ENCODE peak calls at places on chromosomes 16 and 17, in four cellular contexts. B is AG10803, Q is choroid plexus epithelial cell, J is fibroblast of mammary gland. F is an unnamed sample.

GRCh38 chr17:8122923-8123694 is 797 bp downstream of the HES7 start:
- DNase-seq in J (no peak), Q (no peak), B (peak), F (peak)

GRCh38 chr17:39591958-39592954 is 15.5 kb downstream of the NEUROD2 start:
- DNase-seq in Q (peak), B (peak), J (peak), F (peak)

GRCh38 chr16:1002399-1003161 is 21.0 kb downstream of the SOX8 start:
- DNase-seq in Q (peak), B (peak), J (peak), F (peak)

GRCh38 chr17:17812211-17813054 is 24.4 kb downstream of the SREBF1 start:
- DNase-seq in Q (peak), J (peak), B (peak), F (peak)

GRCh38 chr17:27754549-27754948 is 45.8 kb downstream of the NOS2 start:
- DNase-seq in B (no peak), Q (no peak), J (no peak), F (no peak)

GRCh38 chr17:63752707-63753106 is 11.1 kb upstream of the STRADA start:
- DNase-seq in Q (no peak), J (no peak), B (no peak), F (no peak)

GRCh38 chr16:51500306-51500705 is 349.2 kb upstream of the SALL1 start:
- DNase-seq in J (peak), Q (peak), B (peak), F (peak)

GRCh38 chr16:2904100-2904921 is 7.4 kb upstream of the FLYWCH1 start:
- DNase-seq in B (peak), J (peak), Q (peak), F (peak)

GRCh38 chr16:61382435-61382834 is 653.8 kb downstream of the CDH8 start:
- DNase-seq in B (no peak), J (no peak), Q (no peak), F (no peak)

GRCh38 chr17:75843577-75844529 is at the start of gene UNC13D:
- DNase-seq in B (no peak), Q (no peak), J (no peak), F (peak)

GRCh38 chr16:49282690-49283375 is 1.2 kb upstream of the CBLN1 start:
- DNase-seq in B (no peak), Q (no peak), J (no peak), F (no peak)

GRCh38 chr17:31274252-31274651 is 22.8 kb downstream of the OMG start:
- DNase-seq in J (peak), Q (peak), B (peak), F (peak)

GRCh38 chr16:62408760-62409159 is 372.5 kb upstream of the CDH8 start:
- DNase-seq in Q (no peak), J (no peak), B (no peak), F (no peak)

GRCh38 chr16:28473714-28474265 is 1.7 kb upstream of the NPIPB7 start:
- DNase-seq in J (peak), B (no peak), Q (no peak), F (no peak)

GRCh38 chr16:85718682-85719081 is 29.9 kb upstream of the GINS2 start:
- DNase-seq in Q (peak), B (no peak), J (no peak), F (peak)

GRCh38 chr16:49590166-49590871 is 216.7 kb downstream of the C16orf78 start:
- DNase-seq in B (no peak), J (no peak), Q (no peak), F (no peak)

GRCh38 chr16:27681681-27682080 is 131.7 kb downstream of the KATNIP start:
- DNase-seq in Q (no peak), B (no peak), J (no peak), F (no peak)

GRCh38 chr16:74607310-74607966 is 524 bp upstream of the GLG1 start:
- DNase-seq in B (no peak), Q (no peak), J (no peak), F (no peak)

GRCh38 chr17:67974598-67975066 is 21.6 kb downstream of the C17orf58 start:
- DNase-seq in J (no peak), B (no peak), Q (no peak), F (no peak)

GRCh38 chr16:88479795-88480760 is 27.0 kb downstream of the ZFPM1 start:
- DNase-seq in Q (no peak), J (no peak), B (no peak), F (no peak)

GRCh38 chr17:22374741-22375140 is 682.4 kb downstream of the KCNJ18 start:
- DNase-seq in J (no peak), B (no peak), Q (no peak), F (no peak)

GRCh38 chr16:73956592-73957495 is 339.8 kb upstream of the PSMD7 start:
- DNase-seq in Q (peak), J (peak), B (peak), F (peak)

GRCh38 chr16:86824751-86825310 is 246.5 kb downstream of the FOXL1 start:
- DNase-seq in B (no peak), Q (peak), J (peak), F (peak)

GRCh38 chr16:19765860-19766553 is 47.9 kb downstream of the IQCK start:
- DNase-seq in B (no peak), J (no peak), Q (no peak), F (no peak)

GRCh38 chr16:35862242-35862641 is 2402.8 kb downstream of the TP53TG3F start:
- DNase-seq in Q (no peak), J (no peak), B (no peak), F (no peak)

GRCh38 chr17:44902135-44902760 is 3.0 kb upstream of the EFTUD2 start:
- DNase-seq in B (no peak), J (no peak), Q (no peak), F (no peak)

GRCh38 chr16:30366511-30366910 is 3.8 kb downstream of the TBC1D10B start:
- DNase-seq in J (no peak), B (no peak), Q (no peak), F (no peak)

GRCh38 chr16:28264656-28265055 is 27.7 kb upstream of the SBK1 start:
- DNase-seq in Q (peak), J (peak), B (peak), F (peak)

GRCh38 chr17:44757918-44758413 is 822 bp upstream of the ADAM11 start:
- DNase-seq in J (no peak), B (no peak), Q (no peak), F (no peak)

GRCh38 chr16:2960183-2961010 is 3.7 kb upstream of the KREMEN2 start:
- DNase-seq in Q (no peak), J (no peak), B (no peak), F (no peak)

GRCh38 chr16:80628254-80628653 is 87.5 kb downstream of the DYNLRB2 start:
- DNase-seq in B (no peak), J (no peak), Q (no peak), F (no peak)

GRCh38 chr16:11768850-11769249 is 26.2 kb upstream of the TXNDC11 start:
- DNase-seq in J (no peak), Q (no peak), B (no peak), F (no peak)

GRCh38 chr16:11779074-11779473 is 18.0 kb downstream of the ZC3H7A start:
- DNase-seq in Q (no peak), B (no peak), J (no peak), F (no peak)

DNA sequence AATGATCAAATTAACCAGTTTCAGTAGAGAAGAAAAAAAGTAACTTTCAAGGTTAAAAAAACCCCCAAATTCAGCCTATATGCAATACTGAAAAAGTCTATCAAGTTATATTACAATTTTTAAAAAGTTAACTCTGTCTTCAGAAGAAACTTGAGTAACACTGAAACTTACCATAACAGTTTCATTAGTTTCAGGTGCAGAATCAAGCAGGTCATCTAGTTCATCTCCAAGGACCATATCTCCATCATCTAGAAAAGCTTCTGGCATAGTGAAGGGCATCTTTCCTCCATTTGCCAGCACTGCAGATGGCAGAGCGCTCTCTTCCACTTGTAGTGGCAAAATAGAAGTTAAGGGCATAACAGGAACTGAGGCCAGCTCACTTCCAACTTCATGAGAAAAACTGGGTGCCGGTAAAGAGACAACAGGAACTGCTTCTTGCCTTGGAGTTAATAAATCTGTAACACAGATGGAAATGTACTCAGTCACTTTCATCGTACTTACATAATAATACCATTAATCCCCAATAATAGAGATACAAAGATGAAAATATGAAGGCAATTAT is 22.9 kb downstream of the ZC3H7A start:
- DNase-seq in J (no peak), B (no peak), Q (no peak), F (no peak)
- TF ChIP-seq CTCF in J (no peak), B (no peak), Q (no peak), F (no peak)

GRCh38 chr17:42613699-42614295 is 4.3 kb downstream of the TUBG1 start:
- DNase-seq in Q (no peak), B (no peak), J (no peak), F (no peak)
- TF ChIP-seq CTCF in Q (no peak), B (no peak), J (no peak), F (no peak)

GRCh38 chr17:73648543-73648820 is 4.2 kb upstream of the SDK2 start:
- DNase-seq in B (no peak), Q (no peak), J (no peak), F (no peak)

GRCh38 chr17:73647767-73648542 is 3.7 kb upstream of the SDK2 start:
- DNase-seq in Q (no peak), J (no peak), B (no peak), F (no peak)

GRCh38 chr17:73647331-73647730 is 3.1 kb upstream of the SDK2 start:
- DNase-seq in Q (no peak), B (no peak), J (no peak), F (no peak)

GRCh38 chr17:73645050-73645871 is 1.0 kb upstream of the SDK2 start:
- DNase-seq in Q (peak), J (peak), B (peak), F (no peak)

DNA sequence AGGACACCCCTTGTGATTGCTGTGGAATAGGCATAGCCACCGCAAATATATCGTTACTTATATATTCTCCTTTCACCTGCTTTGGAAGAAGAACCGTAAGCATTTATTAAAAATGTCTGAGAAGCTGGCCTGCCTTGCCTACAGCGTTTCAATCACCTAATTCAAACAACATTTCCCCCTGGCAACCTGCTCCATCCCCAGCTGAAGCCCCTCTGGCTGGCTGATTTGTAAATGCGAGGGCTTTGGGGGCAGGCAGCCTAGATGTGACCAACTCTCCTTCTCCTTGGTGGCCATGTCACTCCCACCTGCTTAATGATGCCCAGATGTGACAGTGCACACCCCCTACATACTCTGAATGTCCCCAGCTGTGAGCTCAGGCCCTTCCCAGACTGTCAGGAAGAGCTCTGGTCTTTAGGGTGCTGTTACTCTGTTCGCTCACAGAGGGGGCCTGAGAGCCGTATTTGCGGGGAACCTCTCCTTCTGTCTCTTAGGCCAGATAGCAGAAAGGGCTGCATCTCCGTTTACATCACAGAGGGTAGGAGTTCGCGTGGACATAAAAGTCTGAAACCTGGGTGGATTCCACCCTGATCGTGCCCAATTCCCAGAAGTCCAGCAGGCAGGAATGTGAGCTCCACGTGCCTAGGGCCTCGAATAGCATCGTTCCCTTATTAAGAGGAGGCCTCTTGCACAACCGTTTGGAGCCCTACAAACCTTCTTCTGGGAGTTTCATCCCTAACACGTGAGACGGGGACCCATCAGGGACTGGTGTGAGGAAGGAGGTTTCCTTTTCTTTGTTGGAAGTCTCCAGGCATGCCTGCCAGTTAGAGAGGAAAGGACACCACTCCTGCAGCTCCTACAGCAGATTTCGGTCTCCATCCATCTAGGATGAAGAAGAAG is 2.4 kb upstream of the SDK2 start:
- DNase-seq in J (peak), B (no peak), Q (peak), F (no peak)
- TF ChIP-seq CTCF in J (peak), B (peak), Q (peak), F (no peak)

DNA sequence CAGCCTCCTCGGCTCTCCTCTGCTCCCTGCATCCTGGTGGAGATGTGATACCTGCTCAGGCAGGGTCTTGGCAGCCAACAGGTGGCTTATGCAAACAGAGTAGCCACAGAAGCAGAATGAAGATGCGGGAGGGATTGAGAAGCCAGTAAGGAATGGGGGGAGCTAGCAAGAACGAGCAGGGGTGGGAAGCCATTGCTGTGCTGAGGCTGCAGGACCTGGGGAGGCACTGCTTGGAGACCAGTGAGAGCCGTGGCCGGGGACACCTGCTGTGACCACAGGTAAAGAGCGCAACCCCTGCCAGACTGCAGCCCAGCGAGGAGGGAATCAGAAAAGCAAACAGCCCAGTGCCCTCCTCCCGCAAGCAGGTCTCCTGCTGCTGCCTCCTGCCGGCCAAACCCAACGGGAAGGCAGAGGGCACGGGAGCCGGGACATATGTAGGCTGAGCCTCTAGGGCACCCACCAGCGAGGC is 14.7 kb downstream of the AIPL1 start:
- DNase-seq in J (peak), B (no peak), Q (peak), F (peak)
- TF ChIP-seq CTCF in J (peak), B (peak), Q (peak), F (no peak)

GRCh38 chr17:49514374-49514738 is 19.3 kb downstream of the NGFR start:
- DNase-seq in Q (peak), J (peak), B (no peak), F (no peak)
- TF ChIP-seq CTCF in Q (peak), J (peak), B (peak), F (no peak)

GRCh38 chr17:13114601-13115024 is 96.8 kb upstream of the ELAC2 start:
- DNase-seq in Q (peak), B (peak), J (peak), F (peak)
- TF ChIP-seq CTCF in Q (peak), B (peak), J (peak), F (peak)

DNA sequence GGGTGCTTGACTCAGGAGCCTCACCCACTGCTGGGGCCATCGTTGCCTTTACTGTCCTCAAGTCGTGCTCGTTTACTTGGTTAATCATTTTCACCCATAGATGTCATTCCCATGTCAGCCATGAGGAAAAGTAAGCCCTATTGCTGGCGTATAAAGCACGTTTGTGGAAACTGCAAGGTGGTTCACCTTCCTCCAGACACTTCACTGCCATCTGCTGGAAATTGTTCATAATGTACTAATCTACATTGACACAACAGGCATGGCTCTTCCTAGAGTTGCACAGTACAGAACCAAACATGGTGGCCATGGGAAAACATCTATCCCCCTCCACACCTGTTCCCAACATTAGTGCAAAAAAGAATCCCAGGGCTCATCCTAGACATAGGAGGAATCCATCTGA is 116.6 kb downstream of the ZNF18 start:
- DNase-seq in J (peak), Q (peak), B (no peak), F (peak)
- TF ChIP-seq CTCF in J (no peak), Q (no peak), B (no peak), F (peak)

GRCh38 chr16:8512941-8513624 is 77.2 kb downstream of the TMEM114 start:
- DNase-seq in Q (no peak), J (no peak), B (no peak), F (no peak)
- TF ChIP-seq CTCF in Q (no peak), J (no peak), B (no peak), F (no peak)

GRCh38 chr16:53913082-53913870 is 209.3 kb downstream of the FTO start:
- DNase-seq in J (peak), Q (peak), B (peak), F (peak)

GRCh38 chr16:53912155-53912554 is 208.2 kb downstream of the FTO start:
- DNase-seq in J (no peak), Q (no peak), B (no peak), F (peak)

GRCh38 chr16:53910990-53911389 is 207.0 kb downstream of the FTO start:
- DNase-seq in J (no peak), B (peak), Q (no peak), F (no peak)

GRCh38 chr16:53913920-53914319 is 210.0 kb downstream of the FTO start:
- DNase-seq in Q (no peak), J (no peak), B (no peak), F (no peak)

DNA sequence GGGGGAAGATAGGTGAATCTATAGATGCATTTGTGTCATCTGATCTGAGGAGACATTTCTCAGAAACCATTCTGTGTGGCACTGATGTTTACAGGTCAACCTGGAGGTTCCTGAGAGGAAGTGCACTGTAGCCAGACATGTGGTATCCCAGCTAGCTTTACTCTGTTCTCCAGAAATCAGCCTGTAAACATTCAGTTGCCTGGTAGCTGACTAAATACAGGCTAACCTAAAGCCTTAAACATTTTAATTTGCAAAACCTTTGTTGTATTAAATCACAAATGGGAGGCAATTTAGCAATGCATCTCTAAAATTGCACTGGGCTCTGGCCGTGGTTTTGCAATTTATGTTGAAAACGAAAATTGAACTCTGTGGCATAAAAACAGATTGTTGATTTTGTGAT is 207.6 kb downstream of the FTO start:
- DNase-seq in B (peak), J (peak), Q (peak), F (peak)
- TF ChIP-seq CTCF in B (no peak), J (no peak), Q (no peak), F (no peak)